ENCODE peak calls at places on chromosomes 16 and 17, in nine cellular contexts. One of them, this sample, is unnamed.

GRCh38 chr17:80151333-80151732 is 4.4 kb upstream of the EIF4A3 start:
- DNase-seq in NCI-H774: no peak
- DNase-seq in GM23248: peak
- DNase-seq in frontal cortex: no peak
- DNase-seq in cortex of kidney: no peak
- DNase-seq in Ammon's horn: peak
- DNase-seq in GM10248: no peak
- DNase-seq in AG09309: peak
- DNase-seq in A549: no peak
- DNase-seq in this sample: peak

GRCh38 chr17:77349976-77350830 is 209.4 kb downstream of the SEC14L1 start:
- DNase-seq in NCI-H774: no peak
- DNase-seq in GM23248: peak
- DNase-seq in frontal cortex: no peak
- DNase-seq in cortex of kidney: no peak
- DNase-seq in Ammon's horn: no peak
- DNase-seq in GM10248: peak
- DNase-seq in AG09309: no peak
- DNase-seq in A549: no peak
- DNase-seq in this sample: peak

GRCh38 chr16:1271380-1271749 is 15.5 kb downstream of the TPSD1 start:
- DNase-seq in NCI-H774: peak
- DNase-seq in GM23248: no peak
- DNase-seq in frontal cortex: no peak
- DNase-seq in cortex of kidney: no peak
- DNase-seq in Ammon's horn: no peak
- DNase-seq in GM10248: no peak
- DNase-seq in AG09309: no peak
- DNase-seq in A549: no peak
- DNase-seq in this sample: no peak

GRCh38 chr17:69103557-69104233 is 38.0 kb downstream of the ABCA6 start:
- DNase-seq in NCI-H774: no peak
- DNase-seq in GM23248: no peak
- DNase-seq in frontal cortex: no peak
- DNase-seq in cortex of kidney: no peak
- DNase-seq in Ammon's horn: no peak
- DNase-seq in GM10248: no peak
- DNase-seq in AG09309: no peak
- DNase-seq in A549: no peak
- DNase-seq in this sample: no peak

GRCh38 chr17:78960945-78961344 is 18.8 kb downstream of the LGALS3BP start:
- DNase-seq in NCI-H774: no peak
- DNase-seq in GM23248: peak
- DNase-seq in frontal cortex: no peak
- DNase-seq in cortex of kidney: no peak
- DNase-seq in Ammon's horn: no peak
- DNase-seq in GM10248: no peak
- DNase-seq in AG09309: no peak
- DNase-seq in A549: no peak
- DNase-seq in this sample: peak

GRCh38 chr16:69741951-69742904 is 12.5 kb downstream of the NOB1 start:
- DNase-seq in NCI-H774: no peak
- DNase-seq in GM23248: peak
- DNase-seq in frontal cortex: peak
- DNase-seq in cortex of kidney: no peak
- DNase-seq in Ammon's horn: peak
- DNase-seq in GM10248: no peak
- DNase-seq in AG09309: no peak
- DNase-seq in A549: peak
- DNase-seq in this sample: no peak

GRCh38 chr16:74123826-74124225 is 172.8 kb upstream of the PSMD7 start:
- DNase-seq in NCI-H774: no peak
- DNase-seq in GM23248: no peak
- DNase-seq in frontal cortex: no peak
- DNase-seq in cortex of kidney: no peak
- DNase-seq in Ammon's horn: no peak
- DNase-seq in GM10248: no peak
- DNase-seq in AG09309: no peak
- DNase-seq in A549: no peak
- DNase-seq in this sample: no peak

GRCh38 chr17:2929881-2930533 is 133.4 kb downstream of the OR1D5 start:
- DNase-seq in NCI-H774: no peak
- DNase-seq in GM23248: peak
- DNase-seq in frontal cortex: peak
- DNase-seq in cortex of kidney: no peak
- DNase-seq in Ammon's horn: no peak
- DNase-seq in GM10248: peak
- DNase-seq in AG09309: no peak
- DNase-seq in A549: peak
- DNase-seq in this sample: no peak

GRCh38 chr17:83064021-83064731 is 15.2 kb upstream of the METRNL start:
- DNase-seq in NCI-H774: no peak
- DNase-seq in GM23248: no peak
- DNase-seq in frontal cortex: no peak
- DNase-seq in cortex of kidney: no peak
- DNase-seq in Ammon's horn: no peak
- DNase-seq in GM10248: no peak
- DNase-seq in AG09309: no peak
- DNase-seq in A549: no peak
- DNase-seq in this sample: no peak

GRCh38 chr17:10295728-10296343 is 77.0 kb downstream of the MYH13 start:
- DNase-seq in NCI-H774: no peak
- DNase-seq in GM23248: peak
- DNase-seq in frontal cortex: peak
- DNase-seq in cortex of kidney: no peak
- DNase-seq in Ammon's horn: peak
- DNase-seq in GM10248: peak
- DNase-seq in AG09309: no peak
- DNase-seq in A549: peak
- DNase-seq in this sample: peak

GRCh38 chr16:24540575-24541240 is 1.3 kb downstream of the RBBP6 start:
- DNase-seq in NCI-H774: no peak
- DNase-seq in GM23248: peak
- DNase-seq in frontal cortex: no peak
- DNase-seq in cortex of kidney: no peak
- DNase-seq in Ammon's horn: no peak
- DNase-seq in GM10248: peak
- DNase-seq in AG09309: no peak
- DNase-seq in A549: peak
- DNase-seq in this sample: no peak

GRCh38 chr17:9467518-9467917 is 108.1 kb downstream of the STX8 start:
- DNase-seq in NCI-H774: no peak
- DNase-seq in GM23248: peak
- DNase-seq in frontal cortex: no peak
- DNase-seq in cortex of kidney: no peak
- DNase-seq in Ammon's horn: no peak
- DNase-seq in GM10248: no peak
- DNase-seq in AG09309: no peak
- DNase-seq in A549: no peak
- DNase-seq in this sample: no peak

This sample was measured in amniotic epithelial cell.